ENCODE peak calls at places on chromosome 18, in five cellular contexts. A is SK-N-SH, D is HepG2, H is A549, Z is K562. G is an unnamed sample.
A peak's percentile ranks its signal among the peaks of the same experiment; 100 is the strongest.

GRCh38 chr18:59604877-59605276 is 92.3 kb downstream of the CCBE1 start:
- DNase-seq in D (no peak), H (no peak), A (no peak), Z (no peak), G (no peak)

GRCh38 chr18:1302861-1303260 is 398.2 kb downstream of the ADCYAP1 start:
- DNase-seq in Z (no peak), H (no peak), A (no peak), D (no peak), G (no peak)

GRCh38 chr18:39946623-39947061 is 2008.4 kb upstream of the PIK3C3 start:
- DNase-seq in A (no peak), D (no peak), Z (no peak), H (peak; percentile 5), G (no peak)

GRCh38 chr18:25340762-25341161 is 11.2 kb downstream of the ZNF521 start:
- DNase-seq in Z (no peak), H (no peak), A (no peak), D (no peak), G (no peak)

GRCh38 chr18:63083555-63083954 is 236.0 kb downstream of the BCL2 start:
- DNase-seq in D (no peak), H (no peak), Z (no peak), A (no peak), G (no peak)

GRCh38 chr18:45253973-45254372 is 361.3 kb upstream of the SLC14A2 start:
- DNase-seq in H (no peak), Z (no peak), A (no peak), D (no peak), G (no peak)

GRCh38 chr18:67517224-67517765 is 775 bp upstream of the DSEL start:
- DNase-seq in Z (no peak), A (no peak), H (no peak), D (no peak), G (no peak)

GRCh38 chr18:31499157-31499524 is 1.2 kb downstream of the DSG2 start:
- DNase-seq in D (no peak), Z (no peak), H (no peak), A (no peak), G (no peak)

GRCh38 chr18:9508446-9509025 is 33.2 kb downstream of the RALBP1 start:
- DNase-seq in D (no peak), A (no peak), Z (no peak), H (no peak), G (no peak)

DNA sequence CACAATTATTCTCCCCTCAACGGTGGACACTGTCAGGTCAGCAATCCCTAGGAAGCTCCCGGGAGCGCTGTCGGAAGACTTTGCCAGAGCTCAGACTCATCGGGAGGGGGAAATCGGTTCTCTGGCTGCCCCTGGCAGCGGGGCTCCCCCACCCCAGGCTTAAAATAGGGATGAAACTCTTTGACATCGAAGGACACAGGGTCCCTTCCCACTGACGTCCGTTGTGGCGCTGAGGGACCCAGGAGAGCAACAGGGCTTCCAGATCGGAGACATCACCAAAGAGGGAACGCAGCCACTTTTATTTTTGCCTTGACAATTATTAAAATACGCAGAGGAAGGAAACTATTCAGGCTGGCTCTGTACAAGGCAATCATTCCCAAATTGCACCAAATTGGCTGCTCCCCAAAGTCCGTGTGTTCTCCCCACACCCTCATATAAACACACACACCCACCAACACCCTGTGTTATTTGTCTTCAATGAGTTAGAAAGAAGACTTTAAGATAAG is 249.0 kb downstream of the CDH20 start:
- DNase-seq in H (no peak), Z (no peak), D (no peak), A (no peak), G (no peak)
- TF ChIP-seq EP300 in H (no peak), Z (no peak), D (no peak), A (no peak), G (no peak)

DNA sequence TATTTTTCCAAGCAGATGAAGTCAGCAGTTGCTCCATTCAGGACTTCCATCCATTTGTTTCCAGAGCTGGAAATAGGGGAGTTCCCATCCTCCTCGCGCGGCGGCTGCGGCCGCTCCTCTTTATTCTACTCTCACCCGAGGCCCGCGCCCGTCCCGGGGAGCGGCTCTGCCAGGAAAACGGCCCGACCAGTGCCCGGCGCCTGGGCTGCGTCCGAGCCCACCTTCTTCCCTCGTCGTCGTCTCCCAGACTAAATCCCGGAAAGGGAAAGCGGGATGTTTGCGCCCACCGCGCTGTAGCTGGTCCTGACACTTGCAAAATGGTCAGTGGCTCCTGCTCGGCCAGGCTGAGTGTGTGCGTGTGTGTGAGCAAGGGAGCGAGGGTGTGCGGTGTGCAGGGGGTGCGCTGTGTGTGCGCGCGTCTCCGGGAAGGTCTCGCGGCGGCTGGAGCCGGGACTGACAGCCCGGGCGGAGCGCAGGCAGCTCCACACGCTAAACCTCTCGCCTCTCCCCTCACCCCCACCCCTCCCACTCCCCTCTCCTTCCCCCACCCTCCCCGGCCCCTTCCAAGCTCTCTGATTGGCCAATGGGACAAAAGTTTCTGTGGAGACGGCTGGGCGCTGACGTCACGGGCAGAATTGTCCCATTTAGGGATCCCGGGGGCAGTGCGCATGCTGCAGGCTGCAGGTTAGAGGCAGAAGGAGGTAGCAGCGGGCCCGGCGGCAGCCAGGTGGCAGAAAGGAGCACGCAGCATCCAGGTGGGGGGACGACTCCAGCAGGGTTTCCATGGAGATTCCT is at the start of gene NOL4:
- DNase-seq in H (no peak), A (peak; percentile 89), D (peak; percentile 51), Z (no peak), G (no peak)
- TF ChIP-seq MAX in H (no peak), A (no peak), D (no peak), Z (no peak), G (no peak)

DNA sequence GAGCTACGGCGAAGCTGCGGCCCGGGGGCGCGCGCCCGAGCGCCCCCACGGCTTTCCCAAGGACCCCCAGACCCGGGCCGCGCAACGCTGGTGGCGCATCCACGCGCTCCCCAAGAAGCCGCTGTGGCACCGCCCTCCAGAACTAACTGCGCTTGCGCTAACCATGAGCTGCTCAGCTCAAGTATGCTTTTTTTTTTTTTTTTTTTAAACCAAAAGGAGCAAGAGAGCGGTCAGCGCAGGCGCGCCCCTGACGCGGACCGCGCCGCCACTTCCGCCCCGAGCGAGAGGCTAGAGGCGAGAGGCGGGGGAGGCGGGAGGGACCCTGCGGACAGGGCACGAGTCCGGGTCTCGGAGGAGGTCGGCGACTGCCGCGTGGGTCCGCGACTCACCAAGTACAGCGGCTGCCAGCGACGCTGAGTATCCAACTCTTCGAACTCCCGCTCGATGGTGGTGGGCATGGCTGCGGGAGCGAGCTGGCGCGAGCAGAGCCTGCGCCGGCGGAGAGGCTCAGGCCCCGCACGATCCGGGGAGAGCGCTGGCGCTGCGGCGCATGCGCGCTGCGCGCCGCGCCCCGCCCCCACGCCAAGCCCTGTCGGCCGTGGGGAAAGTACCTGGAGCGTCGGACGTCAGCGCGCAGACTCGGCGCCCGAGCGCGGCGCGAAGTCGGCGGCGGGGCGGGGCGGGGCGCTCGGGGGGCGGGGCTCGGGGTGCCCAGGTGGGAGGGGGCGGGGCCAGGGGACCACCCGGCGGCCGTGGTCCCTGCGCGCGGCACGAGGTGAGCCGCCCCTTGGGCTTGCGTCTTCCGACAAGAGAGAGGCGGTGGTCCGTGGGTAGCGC is at the start of gene PTPN2:
- DNase-seq in A (peak; percentile 96), H (peak; percentile 74), Z (peak; percentile 91), D (peak; percentile 90), G (peak; percentile 77)
- TF ChIP-seq EP300 in A (no peak), H (no peak), Z (no peak), D (no peak), G (peak; percentile 56)

GRCh38 chr18:35131387-35132283 is 90.4 kb downstream of the MAPRE2 start:
- DNase-seq in D (no peak), Z (no peak), A (no peak), H (no peak), G (no peak)

GRCh38 chr18:35130236-35130635 is 89.0 kb downstream of the MAPRE2 start:
- DNase-seq in H (no peak), Z (peak; percentile 27), D (no peak), A (no peak), G (no peak)

GRCh38 chr18:35128675-35129074 is 87.5 kb downstream of the MAPRE2 start:
- DNase-seq in A (no peak), Z (peak; percentile 34), H (no peak), D (no peak), G (no peak)

GRCh38 chr18:35134190-35134730 is 93.0 kb downstream of the MAPRE2 start:
- DNase-seq in D (no peak), Z (no peak), H (no peak), A (no peak), G (no peak)

GRCh38 chr18:35132284-35132910 is 91.2 kb downstream of the MAPRE2 start:
- DNase-seq in A (no peak), D (no peak), Z (no peak), H (no peak), G (no peak)
- TF ChIP-seq MAX in A (no peak), D (no peak), Z (no peak), H (no peak), G (no peak)